ENCODE peak calls at places on chromosomes 2 and 18, in four cellular contexts. J, X, P and G are unnamed samples.
A peak's percentile ranks its signal among the peaks of the same experiment; 100 is the strongest.

GRCh38 chr2:118738524-118739308 is 108.7 kb downstream of the EN1 start:
- DNase-seq in J (peak; percentile 6), P (peak; percentile 62), X (no peak), G (peak; percentile 71)

GRCh38 chr2:65320042-65320711 is 92.5 kb downstream of the ACTR2 start:
- DNase-seq in J (peak; percentile 66), X (no peak), P (peak; percentile 27), G (peak; percentile 64)

GRCh38 chr2:113079123-113079522 is 11.4 kb downstream of the IL1F10 start:
- DNase-seq in P (no peak), X (no peak), J (no peak), G (no peak)

GRCh38 chr2:25347205-25347815 is 5.6 kb upstream of the DNMT3A start:
- DNase-seq in X (no peak), P (no peak), J (no peak), G (peak; percentile 32)

GRCh38 chr18:53886066-53886465 is 338.4 kb downstream of the MBD2 start:
- DNase-seq in X (no peak), J (no peak), P (no peak), G (no peak)

GRCh38 chr2:25301453-25302352 is 40.0 kb downstream of the DNMT3A start:
- DNase-seq in P (no peak), X (no peak), J (no peak), G (peak; percentile 6)

GRCh38 chr2:158459161-158460003 is 2.6 kb downstream of the PKP4 start:
- DNase-seq in P (no peak), X (no peak), J (peak; percentile 20), G (no peak)

GRCh38 chr2:241271641-241272297 is 43.7 kb downstream of the HDLBP start:
- DNase-seq in P (peak; percentile 10), J (peak; percentile 76), X (no peak), G (peak; percentile 38)

GRCh38 chr2:39772812-39773152 is 6.3 kb downstream of the THUMPD2 start:
- DNase-seq in X (no peak), P (no peak), J (no peak), G (no peak)

GRCh38 chr2:151297882-151298281 is 8.4 kb upstream of the NMI start:
- DNase-seq in J (no peak), X (no peak), P (no peak), G (no peak)

GRCh38 chr18:79523738-79524180 is 128.0 kb downstream of the NFATC1 start:
- DNase-seq in J (no peak), X (no peak), P (no peak), G (no peak)

GRCh38 chr18:62551972-62552513 is 29.2 kb downstream of the ZCCHC2 start:
- DNase-seq in X (no peak), P (no peak), J (no peak), G (no peak)

GRCh38 chr2:233980955-233981555 is 63.9 kb downstream of the TRPM8 start:
- DNase-seq in P (no peak), J (no peak), X (no peak), G (no peak)

GRCh38 chr18:44594779-44595467 is 85.8 kb upstream of the SETBP1 start:
- DNase-seq in J (no peak), X (no peak), P (no peak), G (no peak)

GRCh38 chr18:56869189-56869777 is 218.1 kb downstream of the WDR7 start:
- DNase-seq in P (peak; percentile 5), J (peak; percentile 32), X (no peak), G (peak; percentile 55)

GRCh38 chr2:204551464-204551863 is 6.2 kb downstream of the PARD3B start:
- DNase-seq in P (no peak), J (no peak), X (no peak), G (no peak)

GRCh38 chr2:205361970-205362369 is 320.3 kb upstream of the NRP2 start:
- DNase-seq in J (no peak), X (no peak), P (no peak), G (no peak)

GRCh38 chr18:4455113-4455811 is at the start of gene DLGAP1:
- DNase-seq in X (peak; percentile 51), P (no peak), J (peak; percentile 1), G (no peak)

GRCh38 chr2:222241054-222241453 is 57.7 kb downstream of the PAX3 start:
- DNase-seq in X (no peak), J (no peak), P (no peak), G (no peak)

GRCh38 chr2:234823877-234824376 is 127.9 kb upstream of the SH3BP4 start:
- DNase-seq in J (peak; percentile 80), X (no peak), P (no peak), G (no peak)

GRCh38 chr2:44960871-44961270 is 19.4 kb downstream of the SIX3 start:
- DNase-seq in X (no peak), J (no peak), P (no peak), G (no peak)

GRCh38 chr2:129713337-129713736 is 266.1 kb upstream of the RAB6C start:
- DNase-seq in P (no peak), J (no peak), X (no peak), G (no peak)

GRCh38 chr18:58190842-58191530 is 147.0 kb downstream of the NEDD4L start:
- DNase-seq in P (no peak), J (no peak), X (no peak), G (no peak)

GRCh38 chr2:176099737-176100546 is at the start of gene HOXD12:
- DNase-seq in X (no peak), J (no peak), P (no peak), G (no peak)

GRCh38 chr18:22045221-22045918 is 124.0 kb upstream of the GATA6 start:
- DNase-seq in J (no peak), P (no peak), X (no peak), G (no peak)
- TF ChIP-seq FOSL1 in J (no peak), P (no peak), X (no peak), G (no peak)

DNA sequence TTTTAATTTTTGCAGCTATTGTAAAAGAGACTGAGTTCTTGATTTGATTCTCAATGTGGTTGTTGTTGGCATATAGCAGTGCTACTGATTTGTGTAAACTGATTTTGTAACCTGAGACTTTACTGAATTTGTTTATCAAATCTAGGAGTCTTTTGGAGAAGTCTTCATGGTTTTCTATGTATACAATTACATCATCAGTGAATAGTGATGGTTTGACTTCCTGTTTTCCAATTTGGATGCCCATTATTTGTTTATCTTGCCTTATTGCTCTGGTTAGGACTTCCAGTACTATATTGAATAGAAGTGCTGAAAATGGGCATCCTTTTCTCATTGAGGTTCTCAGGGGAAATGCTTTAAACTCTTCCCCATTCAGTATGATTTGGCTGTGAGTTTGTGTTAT is 99.7 kb downstream of the GULP1 start:
- DNase-seq in P (no peak), X (no peak), J (no peak), G (no peak)
- TF ChIP-seq SP1 in P (no peak), X (no peak), J (no peak), G (no peak)

GRCh38 chr2:217733461-217733860 is 269.3 kb downstream of the TNS1 start:
- DNase-seq in P (no peak), J (no peak), X (no peak), G (no peak)
- TF ChIP-seq CTCF in P (no peak), J (no peak), X (no peak), G (no peak)

DNA sequence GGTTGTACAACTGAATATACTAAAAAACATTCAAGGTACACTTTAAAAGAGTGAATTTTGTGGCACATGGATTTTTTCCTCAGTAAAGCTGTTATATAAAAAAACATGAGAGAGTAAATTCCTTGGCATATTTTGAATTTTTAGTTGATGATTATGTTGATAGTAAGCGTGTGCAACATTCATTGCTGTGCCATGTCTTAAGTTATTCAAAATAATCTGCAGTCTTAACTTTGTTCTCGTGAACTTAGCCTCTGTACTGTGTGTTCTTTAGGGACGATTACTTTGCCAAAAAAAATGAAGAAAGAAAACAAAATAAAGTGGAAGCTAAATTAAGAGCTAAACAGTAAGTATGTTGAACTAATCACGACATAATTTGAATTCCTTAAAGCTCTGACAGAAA is 9.5 kb downstream of the SSB start:
- DNase-seq in J (no peak), X (no peak), P (no peak), G (no peak)
- TF ChIP-seq FOSL1 in J (no peak), X (no peak), P (no peak), G (no peak)

DNA sequence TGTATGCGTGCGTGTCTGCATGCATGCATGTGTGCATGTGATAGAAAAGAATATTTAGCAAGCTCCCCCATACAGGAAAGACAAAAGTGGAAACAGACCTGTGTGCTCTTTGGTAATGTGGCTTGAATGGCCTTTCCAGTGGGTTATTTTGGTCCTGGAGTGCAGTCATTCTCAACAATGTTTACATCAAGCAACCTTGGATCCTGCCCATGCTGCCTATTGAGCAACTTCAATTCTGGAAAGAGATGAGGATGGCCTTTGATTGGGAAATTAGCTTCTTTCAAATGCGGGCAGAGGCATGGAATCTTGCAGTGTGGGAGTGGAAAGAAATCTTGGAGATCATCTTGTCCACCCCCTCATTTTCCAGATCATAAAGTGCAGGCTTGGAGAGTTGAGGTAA is 87.2 kb upstream of the SMAD2 start:
- DNase-seq in X (no peak), P (no peak), J (no peak), G (no peak)
- TF ChIP-seq SP1 in X (no peak), P (no peak), J (no peak), G (no peak)

GRCh38 chr18:24417465-24417864 is 9.0 kb upstream of the IMPACT start:
- DNase-seq in J (no peak), X (no peak), P (no peak), G (no peak)

GRCh38 chr18:24408496-24408895 is 10.9 kb upstream of the OSBPL1A start:
- DNase-seq in J (no peak), X (no peak), P (no peak), G (no peak)

GRCh38 chr18:24414349-24415003 is 12.0 kb upstream of the IMPACT start:
- DNase-seq in X (no peak), J (no peak), P (no peak), G (no peak)

GRCh38 chr18:24413148-24413547 is 13.3 kb upstream of the IMPACT start:
- DNase-seq in J (no peak), P (no peak), X (no peak), G (no peak)
- TF ChIP-seq CTCF in J (peak; percentile 21), P (no peak), X (peak; percentile 74), G (peak; percentile 39)

GRCh38 chr18:65748321-65748720 is 2.5 kb upstream of the CDH7 start:
- DNase-seq in P (no peak), X (no peak), J (no peak), G (no peak)

GRCh38 chr18:65752625-65753325 is 2.0 kb downstream of the CDH7 start:
- DNase-seq in P (no peak), X (no peak), J (no peak), G (no peak)

GRCh38 chr18:65751145-65752085 is 603 bp downstream of the CDH7 start:
- DNase-seq in J (no peak), X (no peak), P (no peak), G (no peak)

GRCh38 chr18:65750421-65751144 is at the start of gene CDH7:
- DNase-seq in X (no peak), P (no peak), J (no peak), G (no peak)

GRCh38 chr18:65749881-65750280 is 931 bp upstream of the CDH7 start:
- DNase-seq in J (no peak), P (no peak), X (no peak), G (no peak)
- TF ChIP-seq FOSL1 in J (no peak), P (no peak), X (no peak), G (no peak)

GRCh38 chr2:180980943-180981898 is 816 bp downstream of the UBE2E3 start:
- DNase-seq in X (no peak), J (no peak), P (peak; percentile 68), G (no peak)
- TF ChIP-seq SP1 in X (no peak), J (no peak), P (no peak), G (no peak)

GRCh38 chr2:38740851-38741541 is 10.2 kb downstream of the SRSF7 start:
- DNase-seq in P (peak; percentile 37), J (peak; percentile 60), X (no peak), G (no peak)
- TF ChIP-seq CTCF in P (peak; percentile 40), J (peak; percentile 61), X (peak; percentile 11), G (no peak)

GRCh38 chr2:236124182-236124581 is 44.0 kb downstream of the GBX2 start:
- DNase-seq in J (no peak), X (no peak), P (no peak), G (no peak)
- TF ChIP-seq FOSL1 in J (no peak), X (no peak), P (no peak), G (no peak)